ENCODE peak calls at places on chromosomes 13 and 19, in five cellular contexts. G is dorsolateral prefrontal cortex, A is left ventricle myocardium inferior, S is mammary epithelial cell, P is epithelial cell of prostate. N is an unnamed sample.

GRCh38 chr19:30314805-30315155 is 57.4 kb upstream of the ZNF536 start:
- DNase-seq in G (no peak), A (no peak), S (no peak), P (no peak), N (no peak)

GRCh38 chr13:45328661-45329105 is 12.3 kb downstream of the TPT1 start:
- DNase-seq in G (no peak), A (no peak), S (no peak), P (no peak), N (no peak)

GRCh38 chr13:110644892-110645521 is 29.7 kb downstream of the NAXD start:
- DNase-seq in G (peak), A (peak), S (peak), P (no peak), N (peak)

GRCh38 chr13:32262165-32262564 is 53.0 kb downstream of the ZAR1L start:
- DNase-seq in G (no peak), A (no peak), S (peak), P (no peak), N (no peak)

GRCh38 chr19:7705387-7706187 is 3.7 kb upstream of the FCER2 start:
- DNase-seq in G (no peak), A (peak), S (no peak), P (no peak), N (no peak)

GRCh38 chr13:94332360-94333040 is 147.0 kb downstream of the DCT start:
- DNase-seq in G (no peak), A (no peak), S (no peak), P (no peak), N (no peak)

GRCh38 chr13:51801631-51802099 is 2.3 kb downstream of the DHRS12 start:
- DNase-seq in G (peak), A (peak), S (peak), P (no peak), N (peak)

GRCh38 chr19:618247-618619 is 15.1 kb downstream of the POLRMT start:
- DNase-seq in G (no peak), A (no peak), S (no peak), P (no peak), N (no peak)

GRCh38 chr19:49593233-49594113 is 2.5 kb downstream of the PRR12 start:
- DNase-seq in G (peak), A (peak), S (peak), P (peak), N (peak)

GRCh38 chr19:2663920-2664571 is 38.4 kb downstream of the GNG7 start:
- DNase-seq in G (peak), A (peak), S (no peak), P (no peak), N (peak)

GRCh38 chr19:35565016-35565856 is 1.8 kb upstream of the ATP4A start:
- DNase-seq in G (no peak), A (no peak), S (no peak), P (no peak), N (no peak)

GRCh38 chr13:58994778-58995177 is 1169.0 kb downstream of the DIAPH3 start:
- DNase-seq in G (no peak), A (no peak), S (no peak), P (no peak), N (no peak)

GRCh38 chr19:35633727-35634440 is 5.0 kb downstream of the RBM42 start:
- DNase-seq in G (no peak), A (no peak), S (no peak), P (no peak), N (no peak)

GRCh38 chr19:19655641-19656343 is 7.7 kb downstream of the ATP13A1 start:
- DNase-seq in G (no peak), A (no peak), S (no peak), P (no peak), N (no peak)

GRCh38 chr19:19626516-19627441 is 1.2 kb downstream of the LPAR2 start:
- DNase-seq in G (no peak), A (no peak), S (no peak), P (no peak), N (no peak)

GRCh38 chr13:21987793-21988192 is 316.9 kb downstream of the FGF9 start:
- DNase-seq in G (no peak), A (no peak), S (no peak), P (no peak), N (no peak)

GRCh38 chr13:21573920-21574712 is 29.9 kb downstream of the MICU2 start:
- DNase-seq in G (no peak), A (no peak), S (no peak), P (no peak), N (no peak)

GRCh38 chr19:1293782-1294621 is 8.3 kb downstream of the EFNA2 start:
- DNase-seq in G (no peak), A (no peak), S (no peak), P (no peak), N (no peak)

GRCh38 chr19:10719466-10719961 is 1.6 kb downstream of the DNM2 start:
- DNase-seq in G (no peak), A (no peak), S (no peak), P (no peak), N (no peak)

GRCh38 chr13:87355451-87355850 is 315.7 kb upstream of the SLITRK5 start:
- DNase-seq in G (no peak), A (no peak), S (no peak), P (no peak), N (no peak)

GRCh38 chr13:99083976-99084375 is 106.1 kb upstream of the DOCK9 start:
- DNase-seq in G (no peak), A (no peak), S (no peak), P (no peak), N (no peak)

GRCh38 chr19:17103177-17103576 is 27.6 kb downstream of the MYO9B start:
- DNase-seq in G (no peak), A (no peak), S (peak), P (no peak), N (no peak)

GRCh38 chr13:99273128-99273527 is 14.9 kb upstream of the GPR18 start:
- DNase-seq in G (no peak), A (no peak), S (no peak), P (no peak), N (no peak)

GRCh38 chr13:45674908-45675307 is 27.2 kb upstream of the CBY2 start:
- DNase-seq in G (no peak), A (no peak), S (peak), P (no peak), N (no peak)

GRCh38 chr19:27805848-27806247 is 1407.1 kb downstream of the UQCRFS1 start:
- DNase-seq in G (no peak), A (no peak), S (no peak), P (no peak), N (no peak)

GRCh38 chr19:46861691-46862503 is 1.1 kb downstream of the ARHGAP35 start:
- DNase-seq in G (no peak), A (no peak), S (peak), P (no peak), N (peak)

GRCh38 chr19:47363758-47364529 is 14.8 kb downstream of the DHX34 start:
- DNase-seq in G (no peak), A (no peak), S (peak), P (no peak), N (no peak)

GRCh38 chr13:66618702-66619101 is 611.4 kb downstream of the PCDH9 start:
- DNase-seq in G (no peak), A (no peak), S (peak), P (no peak), N (no peak)

GRCh38 chr19:3544742-3545668 is 6.0 kb downstream of the TEKTIP1 start:
- DNase-seq in G (peak), A (peak), S (peak), P (no peak), N (peak)

GRCh38 chr19:51318687-51319675 is 7.5 kb downstream of the IGLON5 start:
- DNase-seq in G (no peak), A (no peak), S (no peak), P (no peak), N (no peak)

GRCh38 chr19:29831041-29831548 is 19.3 kb downstream of the CCNE1 start:
- DNase-seq in G (no peak), A (no peak), S (peak), P (peak), N (no peak)

GRCh38 chr19:17479325-17479791 is 9.0 kb downstream of the SLC27A1 start:
- DNase-seq in G (peak), A (no peak), S (peak), P (no peak), N (peak)

GRCh38 chr19:10516671-10517286 is 468 bp downstream of the S1PR5 start:
- DNase-seq in G (no peak), A (no peak), S (peak), P (no peak), N (no peak)

GRCh38 chr13:106100261-106100919 is 435.1 kb downstream of the EFNB2 start:
- DNase-seq in G (no peak), A (no peak), S (no peak), P (no peak), N (no peak)

DNA sequence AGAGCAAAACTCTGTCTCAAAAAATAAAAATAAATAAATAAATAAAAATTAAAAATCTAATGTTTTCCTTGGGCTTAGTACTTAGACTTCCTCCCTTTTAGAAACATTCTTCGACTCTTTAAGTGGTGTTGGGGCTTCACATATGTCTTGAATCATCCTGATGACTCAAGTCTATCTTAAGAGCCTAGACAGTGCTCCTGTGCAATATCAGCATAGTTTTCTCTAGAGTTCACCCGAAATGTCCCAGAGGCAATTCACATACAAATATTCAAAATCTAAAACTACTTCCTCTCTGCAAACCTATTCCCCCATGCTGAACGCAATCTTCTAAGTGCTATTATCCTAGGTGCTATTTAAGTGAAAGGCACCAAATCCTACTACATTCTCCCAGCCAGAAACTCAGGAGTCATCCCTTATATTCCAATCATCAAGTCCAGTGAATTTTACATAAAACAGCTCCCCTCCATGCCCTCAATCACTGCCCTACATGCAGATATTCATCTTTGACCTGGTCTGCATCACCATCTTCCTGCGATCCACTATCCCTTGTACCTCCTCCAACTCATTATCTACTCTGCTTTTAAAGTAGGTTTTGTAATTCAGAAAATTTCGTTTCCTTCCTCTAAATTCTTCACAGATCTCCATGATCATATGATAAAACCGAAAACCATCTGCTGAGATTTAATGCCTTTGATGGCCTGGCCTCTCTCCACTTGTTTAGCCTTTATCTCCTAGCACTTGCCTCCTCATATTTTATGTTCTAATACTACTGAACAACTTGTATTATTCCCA is 102.7 kb downstream of the ELF1 start:
- DNase-seq in G (no peak), A (no peak), S (no peak), P (no peak), N (no peak)
- H3K27ac ChIP-seq in G (no peak), A (no peak), S (no peak), P (no peak), N (no peak)

DNA sequence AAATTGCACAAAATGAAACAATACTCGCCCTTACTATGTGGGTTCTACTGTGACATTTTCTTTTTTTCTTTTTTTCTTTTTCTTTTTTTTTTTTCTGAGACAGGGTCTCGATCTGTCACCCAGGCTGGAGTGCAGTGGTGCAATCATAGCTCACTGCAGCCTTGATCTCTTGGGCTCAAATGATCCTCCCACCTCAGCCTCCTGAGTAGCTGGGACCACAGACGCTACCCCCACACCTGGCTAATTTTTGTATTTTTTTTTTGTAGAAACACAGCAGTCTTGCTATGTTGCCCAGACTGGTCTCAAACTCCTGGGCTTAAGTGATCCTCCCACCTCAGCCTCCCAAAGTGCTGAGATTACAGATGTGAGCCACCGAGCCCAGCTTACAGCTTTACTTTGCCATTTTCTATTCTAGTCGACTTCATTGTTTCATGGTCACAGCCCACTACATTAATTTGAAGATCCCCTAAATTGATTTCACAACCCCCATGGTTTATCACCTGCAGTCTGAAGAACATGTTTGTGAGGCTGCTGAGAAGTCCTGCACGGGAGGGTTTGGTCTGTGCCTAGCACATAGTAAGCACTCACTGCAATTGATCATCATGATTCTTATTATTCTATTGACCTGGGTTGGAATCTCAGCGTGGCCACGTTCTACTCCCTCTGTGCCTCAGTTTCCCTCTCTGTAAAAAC is 3.8 kb downstream of the BCL3 start:
- DNase-seq in G (no peak), A (no peak), S (no peak), P (no peak), N (no peak)
- H3K27ac ChIP-seq in G (no peak), A (peak), S (no peak), P (no peak), N (no peak)

DNA sequence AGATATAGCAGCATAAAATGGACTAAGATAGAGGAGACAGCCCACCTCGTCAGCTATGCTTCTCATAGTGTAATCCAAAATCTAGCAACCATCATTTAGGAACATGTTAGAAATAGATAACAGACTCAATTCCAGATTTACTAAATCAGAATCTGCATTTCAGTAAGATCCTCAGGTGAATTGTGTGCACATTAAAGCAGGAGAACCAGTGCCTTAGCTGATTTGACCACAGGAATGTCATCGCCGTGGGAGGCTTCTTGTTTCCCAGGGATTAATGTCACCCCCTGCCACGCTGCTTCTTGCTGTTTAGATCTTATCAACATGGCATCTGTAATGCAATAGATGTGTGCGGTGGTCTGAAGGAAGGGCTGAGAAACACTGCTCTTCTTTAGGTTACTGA is 84.0 kb downstream of the GPC5 start:
- DNase-seq in G (no peak), A (no peak), S (no peak), P (no peak), N (no peak)
- H3K27ac ChIP-seq in G (no peak), A (no peak), S (no peak), P (no peak), N (no peak)

GRCh38 chr13:33677215-33677614 is 140.7 kb upstream of the RFC3 start:
- DNase-seq in G (no peak), A (no peak), S (no peak), P (no peak), N (no peak)

GRCh38 chr13:33676700-33677048 is 141.3 kb upstream of the RFC3 start:
- DNase-seq in G (no peak), A (peak), S (peak), P (no peak), N (no peak)

GRCh38 chr13:33678084-33678483 is 139.9 kb upstream of the RFC3 start:
- DNase-seq in G (no peak), A (no peak), S (no peak), P (no peak), N (no peak)

GRCh38 chr13:33678906-33679657 is 138.9 kb upstream of the RFC3 start:
- DNase-seq in G (no peak), A (peak), S (peak), P (no peak), N (no peak)

DNA sequence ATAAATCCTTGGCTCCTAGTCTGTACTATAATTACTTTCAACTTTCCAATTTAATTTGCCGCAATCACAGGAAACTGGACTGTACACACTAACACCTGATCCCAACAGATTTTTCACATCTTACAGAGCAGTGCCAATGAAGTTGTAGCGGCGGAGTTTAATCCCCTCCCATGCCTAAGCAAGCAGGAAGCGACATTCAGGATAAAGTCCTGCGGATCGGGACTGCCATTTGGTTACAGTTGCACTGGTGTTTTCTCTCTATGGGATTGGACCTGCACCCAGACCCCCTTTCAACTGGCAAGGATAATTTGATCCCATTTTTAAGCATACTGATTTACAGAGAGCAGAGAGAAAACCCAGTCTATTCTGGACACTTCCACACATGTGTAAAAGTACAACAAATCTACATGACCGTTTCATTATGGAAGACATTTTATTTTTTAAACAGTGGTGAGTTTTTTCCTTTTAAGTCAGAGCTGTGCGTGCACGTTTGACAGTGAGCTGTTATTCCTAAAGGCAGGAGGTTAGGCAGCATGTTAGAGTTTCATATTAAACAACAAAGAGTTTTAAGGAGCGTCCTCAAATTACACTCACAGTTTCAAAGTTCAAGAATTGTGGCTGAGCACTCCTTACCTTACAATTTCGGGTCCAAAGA is 141.8 kb upstream of the RFC3 start:
- DNase-seq in G (no peak), A (no peak), S (no peak), P (no peak), N (no peak)
- H3K27ac ChIP-seq in G (peak), A (peak), S (no peak), P (no peak), N (no peak)

GRCh38 chr13:112931028-112931934 is 37.7 kb upstream of the MCF2L start:
- DNase-seq in G (no peak), A (no peak), S (peak), P (peak), N (peak)

GRCh38 chr13:112929778-112930055 is 39.3 kb upstream of the MCF2L start:
- DNase-seq in G (no peak), A (no peak), S (no peak), P (no peak), N (no peak)

GRCh38 chr13:112928958-112929777 is 39.8 kb upstream of the MCF2L start:
- DNase-seq in G (no peak), A (no peak), S (no peak), P (no peak), N (no peak)

GRCh38 chr13:112928020-112928931 is 40.7 kb upstream of the MCF2L start:
- DNase-seq in G (no peak), A (no peak), S (no peak), P (no peak), N (no peak)

DNA sequence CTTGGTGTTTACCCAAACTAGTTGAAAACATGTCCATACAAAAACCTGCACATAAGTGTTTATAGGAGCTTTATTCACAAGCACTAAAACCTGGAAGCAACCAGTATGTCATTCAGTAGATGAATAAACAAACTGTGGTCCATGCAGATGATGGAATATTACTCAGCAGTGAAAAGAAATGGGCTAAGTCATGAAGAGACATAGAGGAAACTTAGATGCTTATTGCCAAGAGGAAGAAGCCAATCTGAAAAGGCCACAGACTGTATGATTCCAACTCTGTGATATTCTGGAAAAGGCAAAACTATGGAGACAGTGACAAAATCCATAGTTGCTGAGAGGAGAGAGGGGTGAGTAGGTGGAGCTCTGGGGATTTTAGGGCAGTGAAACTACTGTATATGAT is 38.8 kb upstream of the MCF2L start:
- DNase-seq in G (no peak), A (no peak), S (no peak), P (no peak), N (no peak)
- H3K27ac ChIP-seq in G (no peak), A (no peak), S (no peak), P (no peak), N (no peak)

GRCh38 chr13:75021151-75021550 is 460.8 kb downstream of the TBC1D4 start:
- DNase-seq in G (no peak), A (no peak), S (no peak), P (no peak), N (no peak)
- H3K27ac ChIP-seq in G (no peak), A (no peak), S (no peak), P (no peak), N (no peak)

N was measured in caudate nucleus.